ENCODE peak calls at places on chromosomes 7 and 10, in nine cellular contexts. One of them, this sample, is unnamed.

GRCh38 chr10:79320785-79321493 is 26.3 kb upstream of the PPIF start:
- DNase-seq in cardiac muscle cell: peak
- DNase-seq in coronary artery: no peak
- DNase-seq in AG09309: peak
- DNase-seq in HFF-Myc: no peak
- DNase-seq in prostate gland: no peak
- DNase-seq in hepatocyte: no peak
- DNase-seq in ascending aorta: no peak
- DNase-seq in A549: peak
- DNase-seq in this sample: no peak

GRCh38 chr7:12303096-12303495 is 92.0 kb downstream of the TMEM106B start:
- DNase-seq in cardiac muscle cell: no peak
- DNase-seq in coronary artery: no peak
- DNase-seq in AG09309: no peak
- DNase-seq in HFF-Myc: no peak
- DNase-seq in prostate gland: no peak
- DNase-seq in hepatocyte: peak
- DNase-seq in ascending aorta: no peak
- DNase-seq in A549: no peak
- DNase-seq in this sample: no peak

GRCh38 chr10:77522268-77522809 is 115.3 kb downstream of the KCNMA1 start:
- DNase-seq in cardiac muscle cell: no peak
- DNase-seq in coronary artery: no peak
- DNase-seq in AG09309: no peak
- DNase-seq in HFF-Myc: no peak
- DNase-seq in prostate gland: no peak
- DNase-seq in hepatocyte: no peak
- DNase-seq in ascending aorta: no peak
- DNase-seq in A549: no peak
- DNase-seq in this sample: no peak

GRCh38 chr7:134589491-134589941 is 40.6 kb downstream of the AKR1B15 start:
- DNase-seq in cardiac muscle cell: no peak
- DNase-seq in coronary artery: no peak
- DNase-seq in AG09309: no peak
- DNase-seq in HFF-Myc: no peak
- DNase-seq in prostate gland: peak
- DNase-seq in hepatocyte: no peak
- DNase-seq in ascending aorta: no peak
- DNase-seq in A549: no peak
- DNase-seq in this sample: no peak

GRCh38 chr10:133267293-133267692 is 9.4 kb downstream of the ADAM8 start:
- DNase-seq in cardiac muscle cell: no peak
- DNase-seq in coronary artery: no peak
- DNase-seq in AG09309: no peak
- DNase-seq in HFF-Myc: no peak
- DNase-seq in prostate gland: no peak
- DNase-seq in hepatocyte: no peak
- DNase-seq in ascending aorta: no peak
- DNase-seq in A549: no peak
- DNase-seq in this sample: no peak

GRCh38 chr10:67079126-67079525 is 153.3 kb downstream of the LRRTM3 start:
- DNase-seq in cardiac muscle cell: no peak
- DNase-seq in coronary artery: no peak
- DNase-seq in AG09309: no peak
- DNase-seq in HFF-Myc: no peak
- DNase-seq in prostate gland: no peak
- DNase-seq in hepatocyte: peak
- DNase-seq in ascending aorta: no peak
- DNase-seq in A549: no peak
- DNase-seq in this sample: no peak

GRCh38 chr10:34721201-34721840 is 93.8 kb downstream of the PARD3 start:
- DNase-seq in cardiac muscle cell: peak
- DNase-seq in coronary artery: no peak
- DNase-seq in AG09309: no peak
- DNase-seq in HFF-Myc: no peak
- DNase-seq in prostate gland: no peak
- DNase-seq in hepatocyte: no peak
- DNase-seq in ascending aorta: no peak
- DNase-seq in A549: no peak
- DNase-seq in this sample: no peak

GRCh38 chr10:22226599-22226998 is 8.8 kb upstream of the EBLN1 start:
- DNase-seq in cardiac muscle cell: no peak
- DNase-seq in coronary artery: no peak
- DNase-seq in AG09309: no peak
- DNase-seq in HFF-Myc: no peak
- DNase-seq in prostate gland: no peak
- DNase-seq in hepatocyte: no peak
- DNase-seq in ascending aorta: no peak
- DNase-seq in A549: no peak
- DNase-seq in this sample: no peak

GRCh38 chr10:130127612-130128607 is 8.3 kb upstream of the GLRX3 start:
- DNase-seq in cardiac muscle cell: peak
- DNase-seq in coronary artery: no peak
- DNase-seq in AG09309: peak
- DNase-seq in HFF-Myc: peak
- DNase-seq in prostate gland: peak
- DNase-seq in hepatocyte: peak
- DNase-seq in ascending aorta: no peak
- DNase-seq in A549: peak
- DNase-seq in this sample: peak

GRCh38 chr10:120459185-120459584 is 2.2 kb downstream of the PLPP4 start:
- DNase-seq in cardiac muscle cell: no peak
- DNase-seq in coronary artery: no peak
- DNase-seq in AG09309: no peak
- DNase-seq in HFF-Myc: no peak
- DNase-seq in prostate gland: no peak
- DNase-seq in hepatocyte: no peak
- DNase-seq in ascending aorta: no peak
- DNase-seq in A549: no peak
- DNase-seq in this sample: no peak

GRCh38 chr7:107213193-107213788 is 44.5 kb downstream of the HBP1 start:
- DNase-seq in cardiac muscle cell: no peak
- DNase-seq in coronary artery: no peak
- DNase-seq in AG09309: no peak
- DNase-seq in HFF-Myc: no peak
- DNase-seq in prostate gland: no peak
- DNase-seq in hepatocyte: no peak
- DNase-seq in ascending aorta: no peak
- DNase-seq in A549: no peak
- DNase-seq in this sample: no peak
- TF ChIP-seq CTCF in cardiac muscle cell: no peak
- TF ChIP-seq CTCF in coronary artery: no peak
- TF ChIP-seq CTCF in AG09309: no peak
- TF ChIP-seq CTCF in HFF-Myc: no peak
- TF ChIP-seq CTCF in prostate gland: no peak
- TF ChIP-seq CTCF in hepatocyte: no peak
- TF ChIP-seq CTCF in ascending aorta: no peak
- TF ChIP-seq CTCF in A549: no peak
- TF ChIP-seq CTCF in this sample: no peak

GRCh38 chr10:122311051-122311410 is 39.9 kb downstream of the BTBD16 start:
- DNase-seq in cardiac muscle cell: no peak
- DNase-seq in coronary artery: no peak
- DNase-seq in AG09309: no peak
- DNase-seq in HFF-Myc: no peak
- DNase-seq in prostate gland: no peak
- DNase-seq in hepatocyte: no peak
- DNase-seq in ascending aorta: no peak
- DNase-seq in A549: no peak
- DNase-seq in this sample: no peak

GRCh38 chr10:122306744-122307143 is 35.6 kb downstream of the BTBD16 start:
- DNase-seq in cardiac muscle cell: no peak
- DNase-seq in coronary artery: no peak
- DNase-seq in AG09309: no peak
- DNase-seq in HFF-Myc: no peak
- DNase-seq in prostate gland: no peak
- DNase-seq in hepatocyte: no peak
- DNase-seq in ascending aorta: no peak
- DNase-seq in A549: no peak
- DNase-seq in this sample: no peak

GRCh38 chr10:122307669-122308486 is 36.8 kb downstream of the BTBD16 start:
- DNase-seq in cardiac muscle cell: peak
- DNase-seq in coronary artery: peak
- DNase-seq in AG09309: peak
- DNase-seq in HFF-Myc: peak
- DNase-seq in prostate gland: peak
- DNase-seq in hepatocyte: peak
- DNase-seq in ascending aorta: peak
- DNase-seq in A549: peak
- DNase-seq in this sample: no peak

GRCh38 chr10:122308487-122309141 is 37.5 kb downstream of the BTBD16 start:
- DNase-seq in cardiac muscle cell: no peak
- DNase-seq in coronary artery: no peak
- DNase-seq in AG09309: no peak
- DNase-seq in HFF-Myc: no peak
- DNase-seq in prostate gland: no peak
- DNase-seq in hepatocyte: peak
- DNase-seq in ascending aorta: no peak
- DNase-seq in A549: peak
- DNase-seq in this sample: no peak

GRCh38 chr10:122310311-122311050 is 39.4 kb downstream of the BTBD16 start:
- DNase-seq in cardiac muscle cell: peak
- DNase-seq in coronary artery: no peak
- DNase-seq in AG09309: no peak
- DNase-seq in HFF-Myc: no peak
- DNase-seq in prostate gland: no peak
- DNase-seq in hepatocyte: peak
- DNase-seq in ascending aorta: no peak
- DNase-seq in A549: peak
- DNase-seq in this sample: no peak
- TF ChIP-seq CTCF in cardiac muscle cell: no peak
- TF ChIP-seq CTCF in coronary artery: no peak
- TF ChIP-seq CTCF in AG09309: no peak
- TF ChIP-seq CTCF in HFF-Myc: no peak
- TF ChIP-seq CTCF in prostate gland: no peak
- TF ChIP-seq CTCF in hepatocyte: peak
- TF ChIP-seq CTCF in ascending aorta: no peak
- TF ChIP-seq CTCF in A549: peak
- TF ChIP-seq CTCF in this sample: no peak

GRCh38 chr7:115346685-115347084 is 424.8 kb downstream of the MDFIC start:
- DNase-seq in cardiac muscle cell: no peak
- DNase-seq in coronary artery: no peak
- DNase-seq in AG09309: peak
- DNase-seq in HFF-Myc: peak
- DNase-seq in prostate gland: no peak
- DNase-seq in hepatocyte: peak
- DNase-seq in ascending aorta: no peak
- DNase-seq in A549: no peak
- DNase-seq in this sample: no peak

GRCh38 chr7:115338016-115338415 is 416.1 kb downstream of the MDFIC start:
- DNase-seq in cardiac muscle cell: no peak
- DNase-seq in coronary artery: no peak
- DNase-seq in AG09309: no peak
- DNase-seq in HFF-Myc: no peak
- DNase-seq in prostate gland: no peak
- DNase-seq in hepatocyte: no peak
- DNase-seq in ascending aorta: no peak
- DNase-seq in A549: no peak
- DNase-seq in this sample: no peak

DNA sequence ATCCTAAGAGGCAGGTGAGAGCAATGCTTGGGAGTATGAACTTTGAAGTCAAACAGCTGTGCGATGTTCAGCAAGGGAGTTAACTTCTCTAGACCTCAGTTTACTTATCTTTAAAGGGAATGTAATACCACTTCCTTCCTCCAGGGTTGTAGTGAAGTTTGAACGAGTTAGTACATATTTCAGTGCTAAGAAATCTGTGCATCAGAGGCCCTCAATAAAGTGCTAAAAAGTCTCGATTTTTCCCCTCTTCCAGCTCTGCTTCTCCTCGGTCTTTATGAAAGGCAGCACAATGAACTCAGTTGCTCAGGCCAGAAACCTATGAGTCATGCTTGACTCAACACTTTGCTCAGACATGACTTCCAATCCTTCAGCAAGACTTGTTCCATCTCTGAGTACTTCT is 418.9 kb downstream of the MDFIC start:
- DNase-seq in cardiac muscle cell: peak
- DNase-seq in coronary artery: no peak
- DNase-seq in AG09309: peak
- DNase-seq in HFF-Myc: peak
- DNase-seq in prostate gland: no peak
- DNase-seq in hepatocyte: no peak
- DNase-seq in ascending aorta: no peak
- DNase-seq in A549: peak
- DNase-seq in this sample: no peak
- TF ChIP-seq CTCF in cardiac muscle cell: peak
- TF ChIP-seq CTCF in coronary artery: no peak
- TF ChIP-seq CTCF in AG09309: no peak
- TF ChIP-seq CTCF in HFF-Myc: no peak
- TF ChIP-seq CTCF in prostate gland: peak
- TF ChIP-seq CTCF in hepatocyte: no peak
- TF ChIP-seq CTCF in ascending aorta: no peak
- TF ChIP-seq CTCF in A549: no peak
- TF ChIP-seq CTCF in this sample: peak

GRCh38 chr7:42959549-42959948 is 27.4 kb downstream of the MRPL32 start:
- DNase-seq in cardiac muscle cell: no peak
- DNase-seq in coronary artery: no peak
- DNase-seq in AG09309: no peak
- DNase-seq in HFF-Myc: no peak
- DNase-seq in prostate gland: no peak
- DNase-seq in hepatocyte: no peak
- DNase-seq in ascending aorta: no peak
- DNase-seq in A549: no peak
- DNase-seq in this sample: no peak

GRCh38 chr7:42964293-42964692 is 32.1 kb downstream of the MRPL32 start:
- DNase-seq in cardiac muscle cell: no peak
- DNase-seq in coronary artery: no peak
- DNase-seq in AG09309: no peak
- DNase-seq in HFF-Myc: no peak
- DNase-seq in prostate gland: no peak
- DNase-seq in hepatocyte: no peak
- DNase-seq in ascending aorta: no peak
- DNase-seq in A549: no peak
- DNase-seq in this sample: no peak

GRCh38 chr7:42960762-42961161 is 28.6 kb downstream of the MRPL32 start:
- DNase-seq in cardiac muscle cell: no peak
- DNase-seq in coronary artery: no peak
- DNase-seq in AG09309: no peak
- DNase-seq in HFF-Myc: no peak
- DNase-seq in prostate gland: no peak
- DNase-seq in hepatocyte: no peak
- DNase-seq in ascending aorta: no peak
- DNase-seq in A549: no peak
- DNase-seq in this sample: no peak

GRCh38 chr7:42964849-42965805 is 33.0 kb downstream of the MRPL32 start:
- DNase-seq in cardiac muscle cell: peak
- DNase-seq in coronary artery: no peak
- DNase-seq in AG09309: no peak
- DNase-seq in HFF-Myc: no peak
- DNase-seq in prostate gland: no peak
- DNase-seq in hepatocyte: no peak
- DNase-seq in ascending aorta: no peak
- DNase-seq in A549: no peak
- DNase-seq in this sample: no peak

DNA sequence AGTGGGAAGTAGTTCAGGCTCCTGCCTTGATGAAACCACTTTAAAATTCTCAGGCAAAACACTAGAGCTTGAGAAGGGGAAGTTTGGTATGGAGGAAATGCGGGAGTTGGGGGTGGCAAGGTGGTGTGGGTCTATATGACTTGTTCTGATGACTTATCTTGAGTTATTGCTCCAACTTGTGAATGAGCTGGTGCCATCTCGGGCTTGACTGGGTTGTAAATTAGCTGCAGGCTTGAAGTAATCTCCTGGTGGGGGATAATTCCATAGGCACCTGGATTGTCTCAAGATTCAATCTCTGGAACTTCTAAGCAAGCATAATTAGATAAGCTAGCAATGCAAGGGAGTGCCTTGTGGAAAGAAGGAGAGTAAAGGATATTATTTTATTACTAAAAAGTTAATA is 29.0 kb downstream of the MRPL32 start:
- DNase-seq in cardiac muscle cell: no peak
- DNase-seq in coronary artery: no peak
- DNase-seq in AG09309: no peak
- DNase-seq in HFF-Myc: no peak
- DNase-seq in prostate gland: no peak
- DNase-seq in hepatocyte: no peak
- DNase-seq in ascending aorta: no peak
- DNase-seq in A549: no peak
- DNase-seq in this sample: no peak
- TF ChIP-seq CTCF in cardiac muscle cell: no peak
- TF ChIP-seq CTCF in coronary artery: no peak
- TF ChIP-seq CTCF in AG09309: no peak
- TF ChIP-seq CTCF in HFF-Myc: no peak
- TF ChIP-seq CTCF in prostate gland: no peak
- TF ChIP-seq CTCF in hepatocyte: no peak
- TF ChIP-seq CTCF in ascending aorta: no peak
- TF ChIP-seq CTCF in A549: no peak
- TF ChIP-seq CTCF in this sample: no peak

This sample was measured in glutamatergic neuron.